ENCODE peak calls at places on chromosomes 12 and 14, in nine cellular contexts. One of them, this sample, is unnamed.

GRCh38 chr12:80226576-80226975 is 127.2 kb downstream of the OTOGL start:
- DNase-seq in amniotic stem cell: no peak
- DNase-seq in NCI-H82: no peak
- DNase-seq in fibroblast of the aortic adventitia: peak
- DNase-seq in NCI-H1105: no peak
- DNase-seq in breast epithelium: no peak
- DNase-seq in activated CD8-positive, alpha-beta memory T cell treated with anti-CD3 and anti-CD28 coated beads for 4 hours: no peak
- DNase-seq in AG04450: no peak
- DNase-seq in T-helper 2 cell: no peak
- DNase-seq in this sample: no peak

GRCh38 chr14:73467800-73468199 is 9.5 kb upstream of the NUMB start:
- DNase-seq in NCI-H1105: no peak
- DNase-seq in breast epithelium: no peak
- DNase-seq in amniotic stem cell: no peak
- DNase-seq in AG04450: no peak
- DNase-seq in fibroblast of the aortic adventitia: no peak
- DNase-seq in NCI-H82: no peak
- DNase-seq in T-helper 2 cell: no peak
- DNase-seq in activated CD8-positive, alpha-beta memory T cell treated with anti-CD3 and anti-CD28 coated beads for 4 hours: no peak
- DNase-seq in this sample: no peak

GRCh38 chr14:71163842-71164500 is 256.7 kb downstream of the PCNX1 start:
- DNase-seq in NCI-H82: no peak
- DNase-seq in NCI-H1105: no peak
- DNase-seq in activated CD8-positive, alpha-beta memory T cell treated with anti-CD3 and anti-CD28 coated beads for 4 hours: no peak
- DNase-seq in amniotic stem cell: no peak
- DNase-seq in AG04450: no peak
- DNase-seq in breast epithelium: no peak
- DNase-seq in fibroblast of the aortic adventitia: no peak
- DNase-seq in T-helper 2 cell: no peak
- DNase-seq in this sample: no peak

GRCh38 chr12:94145231-94145979 is 3.0 kb upstream of the PLXNC1 start:
- DNase-seq in T-helper 2 cell: no peak
- DNase-seq in NCI-H82: peak
- DNase-seq in AG04450: no peak
- DNase-seq in amniotic stem cell: peak
- DNase-seq in activated CD8-positive, alpha-beta memory T cell treated with anti-CD3 and anti-CD28 coated beads for 4 hours: no peak
- DNase-seq in fibroblast of the aortic adventitia: peak
- DNase-seq in breast epithelium: no peak
- DNase-seq in NCI-H1105: no peak
- DNase-seq in this sample: no peak

GRCh38 chr12:116662612-116663144 is 75.2 kb downstream of the SPRING1 start:
- DNase-seq in T-helper 2 cell: no peak
- DNase-seq in AG04450: peak
- DNase-seq in NCI-H1105: peak
- DNase-seq in NCI-H82: peak
- DNase-seq in breast epithelium: no peak
- DNase-seq in amniotic stem cell: no peak
- DNase-seq in fibroblast of the aortic adventitia: no peak
- DNase-seq in activated CD8-positive, alpha-beta memory T cell treated with anti-CD3 and anti-CD28 coated beads for 4 hours: no peak
- DNase-seq in this sample: no peak

GRCh38 chr14:59020382-59020781 is 168.1 kb upstream of the DAAM1 start:
- DNase-seq in activated CD8-positive, alpha-beta memory T cell treated with anti-CD3 and anti-CD28 coated beads for 4 hours: no peak
- DNase-seq in amniotic stem cell: no peak
- DNase-seq in NCI-H82: peak
- DNase-seq in AG04450: no peak
- DNase-seq in T-helper 2 cell: no peak
- DNase-seq in NCI-H1105: peak
- DNase-seq in fibroblast of the aortic adventitia: peak
- DNase-seq in breast epithelium: no peak
- DNase-seq in this sample: no peak

GRCh38 chr14:47539065-47539464 is 136.3 kb downstream of the MDGA2 start:
- DNase-seq in amniotic stem cell: no peak
- DNase-seq in NCI-H1105: peak
- DNase-seq in breast epithelium: no peak
- DNase-seq in T-helper 2 cell: no peak
- DNase-seq in NCI-H82: peak
- DNase-seq in AG04450: no peak
- DNase-seq in activated CD8-positive, alpha-beta memory T cell treated with anti-CD3 and anti-CD28 coated beads for 4 hours: no peak
- DNase-seq in fibroblast of the aortic adventitia: no peak
- DNase-seq in this sample: no peak

GRCh38 chr12:62917066-62917465 is 17.9 kb downstream of the PPM1H start:
- DNase-seq in fibroblast of the aortic adventitia: no peak
- DNase-seq in activated CD8-positive, alpha-beta memory T cell treated with anti-CD3 and anti-CD28 coated beads for 4 hours: no peak
- DNase-seq in T-helper 2 cell: no peak
- DNase-seq in breast epithelium: no peak
- DNase-seq in AG04450: no peak
- DNase-seq in NCI-H82: no peak
- DNase-seq in NCI-H1105: peak
- DNase-seq in amniotic stem cell: no peak
- DNase-seq in this sample: no peak

GRCh38 chr12:124140889-124141550 is 153.9 kb upstream of the RFLNA start:
- DNase-seq in NCI-H1105: no peak
- DNase-seq in T-helper 2 cell: no peak
- DNase-seq in breast epithelium: no peak
- DNase-seq in AG04450: no peak
- DNase-seq in activated CD8-positive, alpha-beta memory T cell treated with anti-CD3 and anti-CD28 coated beads for 4 hours: no peak
- DNase-seq in fibroblast of the aortic adventitia: no peak
- DNase-seq in amniotic stem cell: no peak
- DNase-seq in NCI-H82: no peak
- DNase-seq in this sample: no peak

GRCh38 chr12:93753838-93754429 is 76.8 kb downstream of the CRADD start:
- DNase-seq in amniotic stem cell: no peak
- DNase-seq in activated CD8-positive, alpha-beta memory T cell treated with anti-CD3 and anti-CD28 coated beads for 4 hours: no peak
- DNase-seq in NCI-H82: no peak
- DNase-seq in T-helper 2 cell: no peak
- DNase-seq in breast epithelium: no peak
- DNase-seq in NCI-H1105: no peak
- DNase-seq in fibroblast of the aortic adventitia: no peak
- DNase-seq in AG04450: no peak
- DNase-seq in this sample: no peak

GRCh38 chr12:24822121-24822899 is 126.6 kb downstream of the BCAT1 start:
- DNase-seq in NCI-H1105: no peak
- DNase-seq in breast epithelium: no peak
- DNase-seq in activated CD8-positive, alpha-beta memory T cell treated with anti-CD3 and anti-CD28 coated beads for 4 hours: no peak
- DNase-seq in NCI-H82: no peak
- DNase-seq in amniotic stem cell: no peak
- DNase-seq in fibroblast of the aortic adventitia: peak
- DNase-seq in AG04450: no peak
- DNase-seq in T-helper 2 cell: no peak
- DNase-seq in this sample: no peak